ENCODE peak calls at places on chromosomes 4 and X, in four cellular contexts. N is OCI-LY7, T is hepatocyte, Z is SK-N-SH. W is an unnamed sample.

GRCh38 chrX:291411-291901 is 10.3 kb downstream of the PLCXD1 start:
- DNase-seq in T (no peak), N (no peak), Z (no peak), W (no peak)

GRCh38 chr4:26235500-26235899 is 85.3 kb upstream of the RBPJ start:
- DNase-seq in N (no peak), T (peak), Z (no peak), W (peak)

GRCh38 chrX:107119281-107119680 is 659 bp upstream of the RBM41 start:
- DNase-seq in Z (no peak), N (no peak), T (no peak), W (peak)

GRCh38 chrX:40098264-40099045 is 697 bp upstream of the BCOR start:
- DNase-seq in T (peak), Z (peak), N (peak), W (peak)

GRCh38 chr4:96352051-96352517 is 512.2 kb downstream of the PDHA2 start:
- DNase-seq in N (no peak), T (peak), Z (peak), W (no peak)

GRCh38 chrX:8748855-8749254 is 16.9 kb upstream of the ANOS1 start:
- DNase-seq in T (peak), Z (peak), N (peak), W (peak)

GRCh38 chr4:102826890-102827673 is at the start of gene UBE2D3:
- DNase-seq in Z (peak), T (peak), N (peak), W (peak)

GRCh38 chr4:150769235-150769634 is 187.3 kb downstream of the MAB21L2 start:
- DNase-seq in T (peak), N (no peak), Z (no peak), W (peak)

GRCh38 chrX:150934453-150934852 is 36.0 kb upstream of the CD99L2 start:
- DNase-seq in T (peak), N (no peak), Z (no peak), W (peak)

GRCh38 chr4:153010137-153010536 is 74.0 kb downstream of the FHDC1 start:
- DNase-seq in Z (no peak), N (no peak), T (no peak), W (no peak)

GRCh38 chr4:139243448-139244365 is 36.3 kb downstream of the MGARP start:
- DNase-seq in T (peak), Z (no peak), N (no peak), W (peak)

GRCh38 chrX:49238735-49239134 is 3.5 kb downstream of the CCDC22 start:
- DNase-seq in N (no peak), Z (no peak), T (no peak), W (no peak)

GRCh38 chrX:149145845-149146285 is 359.2 kb downstream of the IDS start:
- DNase-seq in T (no peak), N (no peak), Z (no peak), W (peak)

GRCh38 chr4:110631582-110632505 is 9.0 kb upstream of the PITX2 start:
- DNase-seq in T (peak), N (peak), Z (peak), W (peak)

GRCh38 chrX:97167333-97167732 is 283.6 kb downstream of the RPA4 start:
- DNase-seq in T (no peak), Z (no peak), N (no peak), W (no peak)

GRCh38 chr4:2290488-2290887 is 28.6 kb upstream of the MXD4 start:
- DNase-seq in T (peak), Z (no peak), N (no peak), W (no peak)
- TF ChIP-seq EZH2phosphoT487 in T (no peak), Z (no peak), N (no peak), W (no peak)

GRCh38 chrX:21528076-21528475 is 130.1 kb downstream of the KLHL34 start:
- DNase-seq in N (no peak), T (no peak), Z (no peak), W (peak)
- TF ChIP-seq EZH2phosphoT487 in N (no peak), T (no peak), Z (no peak), W (no peak)

GRCh38 chrX:138853936-138854335 is 142.4 kb upstream of the FGF13 start:
- DNase-seq in N (no peak), T (no peak), Z (no peak), W (no peak)
- TF ChIP-seq EZH2phosphoT487 in N (no peak), T (no peak), Z (no peak), W (no peak)

DNA sequence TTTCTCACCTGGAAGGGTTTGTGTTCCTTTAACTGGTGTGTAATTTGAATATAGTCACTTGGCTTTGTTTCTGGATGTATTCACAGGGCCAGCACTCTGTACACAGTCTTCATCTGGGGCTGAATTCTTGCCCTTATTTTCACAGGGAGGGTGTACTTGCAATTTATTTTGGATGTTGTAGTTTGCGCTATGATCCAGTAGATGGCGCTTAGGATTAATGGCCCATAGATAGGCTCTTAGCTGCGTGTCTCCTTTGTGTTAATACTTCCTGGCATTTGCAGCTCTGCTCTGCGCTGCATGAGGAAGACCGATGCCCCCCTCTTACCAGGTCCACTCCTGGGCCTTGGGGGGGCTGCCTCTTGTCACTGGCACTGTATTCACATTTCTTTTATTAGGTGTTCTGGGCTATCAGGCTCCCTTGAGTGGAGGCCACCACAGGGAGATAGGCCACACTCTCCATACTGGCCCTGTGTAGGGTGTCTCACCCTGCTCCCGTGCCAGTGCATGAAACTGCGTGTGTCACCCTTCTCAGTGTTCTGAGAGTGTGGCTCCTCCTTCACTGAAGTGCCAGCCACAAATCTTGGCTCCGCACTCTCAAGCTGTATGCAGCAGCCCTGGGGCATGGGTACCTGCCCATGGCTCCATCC is 562.2 kb downstream of the ZIC3 start:
- DNase-seq in T (peak), Z (peak), N (peak), W (peak)
- TF ChIP-seq EZH2phosphoT487 in T (no peak), Z (no peak), N (no peak), W (no peak)

GRCh38 chr4:177494791-177495190 is 52.6 kb upstream of the AGA start:
- DNase-seq in T (no peak), N (no peak), Z (no peak), W (no peak)

GRCh38 chr4:177505171-177505615 is 63.0 kb upstream of the AGA start:
- DNase-seq in N (no peak), T (peak), Z (no peak), W (no peak)

DNA sequence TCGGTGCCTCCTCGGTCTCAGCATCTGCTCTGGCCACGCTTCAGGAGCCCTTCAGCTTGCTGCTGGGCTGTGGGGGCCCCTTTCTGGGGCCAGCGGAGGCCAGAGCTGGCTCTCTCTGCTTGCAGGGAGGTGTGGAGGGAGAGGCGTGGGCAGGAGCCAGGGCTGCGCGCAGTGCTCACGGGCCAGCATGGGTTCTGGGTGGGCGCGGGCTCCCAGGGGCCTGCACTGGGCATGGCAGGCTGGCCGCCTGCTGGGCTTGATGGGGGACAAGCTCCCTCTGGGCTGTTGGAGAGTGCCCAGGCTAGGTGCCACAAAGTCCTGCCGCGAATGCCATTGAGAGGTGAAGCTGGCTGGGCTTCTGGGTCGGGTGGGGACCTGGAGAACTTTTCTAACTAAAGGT is 57.3 kb upstream of the AGA start:
- DNase-seq in N (no peak), Z (no peak), T (no peak), W (no peak)
- TF ChIP-seq EZH2phosphoT487 in N (no peak), Z (no peak), T (no peak), W (no peak)

GRCh38 chrX:31838617-31839016 is 766.8 kb upstream of the FTHL17 start:
- DNase-seq in N (no peak), Z (no peak), T (no peak), W (no peak)

GRCh38 chrX:31832263-31832662 is 760.4 kb upstream of the FTHL17 start:
- DNase-seq in N (no peak), Z (peak), T (no peak), W (no peak)

GRCh38 chrX:31836479-31836878 is 764.6 kb upstream of the FTHL17 start:
- DNase-seq in N (no peak), Z (no peak), T (no peak), W (no peak)

GRCh38 chrX:31837445-31837844 is 765.6 kb upstream of the FTHL17 start:
- DNase-seq in T (no peak), N (no peak), Z (peak), W (no peak)
- TF ChIP-seq EZH2phosphoT487 in T (no peak), N (no peak), Z (no peak), W (no peak)

GRCh38 chrX:47112316-47112954 is 32.1 kb downstream of the NDUFB11 start:
- DNase-seq in Z (no peak), T (no peak), N (no peak), W (no peak)
- TF ChIP-seq EZH2phosphoT487 in Z (no peak), T (no peak), N (no peak), W (no peak)

GRCh38 chr4:74627516-74627915 is 166.8 kb downstream of the BTC start:
- DNase-seq in Z (no peak), T (no peak), N (no peak), W (no peak)

GRCh38 chr4:74630551-74630950 is 163.8 kb downstream of the BTC start:
- DNase-seq in Z (no peak), T (no peak), N (no peak), W (no peak)

GRCh38 chr4:74627093-74627492 is 167.2 kb downstream of the BTC start:
- DNase-seq in Z (no peak), N (no peak), T (no peak), W (no peak)

GRCh38 chr4:74631338-74631737 is 163.0 kb downstream of the BTC start:
- DNase-seq in T (no peak), Z (no peak), N (no peak), W (peak)

DNA sequence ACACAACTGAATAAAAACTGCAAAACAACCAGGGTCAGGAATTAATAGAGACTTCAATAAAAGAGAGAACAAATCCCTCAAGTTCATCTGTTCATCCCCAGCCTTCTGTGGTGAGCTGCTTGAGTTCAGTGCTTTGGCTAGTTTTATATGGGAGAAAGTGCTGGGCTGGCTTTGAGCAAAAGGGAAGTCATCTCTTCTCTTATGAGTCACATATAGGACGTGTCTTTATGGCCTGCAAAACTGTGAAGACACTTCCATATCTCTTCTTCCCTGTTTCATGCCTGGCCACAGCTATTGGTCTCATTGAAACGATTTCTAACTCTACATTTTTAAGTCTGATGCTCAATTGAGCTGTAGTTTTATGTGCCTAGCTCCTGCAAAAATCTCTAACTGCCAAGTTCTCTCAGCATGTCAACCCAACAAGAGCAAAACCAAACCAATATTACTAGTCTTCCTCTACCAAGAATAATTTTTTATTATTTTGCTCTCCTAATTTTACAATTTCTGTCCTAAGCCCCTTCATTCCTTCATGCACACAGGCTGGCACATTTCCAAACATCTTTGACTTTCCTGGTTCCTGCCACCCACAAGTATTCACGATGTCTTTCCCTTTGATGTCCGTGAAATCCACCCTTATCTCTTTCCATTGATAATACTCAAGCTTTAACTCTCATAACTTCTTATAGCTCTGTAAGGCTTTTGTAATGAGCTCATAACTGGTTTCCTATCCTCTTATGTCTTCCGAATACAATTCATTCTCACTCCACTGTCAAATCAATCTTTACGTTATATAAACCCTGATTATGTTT is 165.3 kb downstream of the BTC start:
- DNase-seq in Z (no peak), N (no peak), T (peak), W (peak)
- TF ChIP-seq EZH2phosphoT487 in Z (no peak), N (no peak), T (no peak), W (no peak)